ENCODE peak calls at places on chromosomes 11 and 22, in six cellular contexts. T, K, M, A, W and Y are unnamed samples.

GRCh38 chr11:31645747-31646146 is 136.2 kb downstream of the ELP4 start:
- DNase-seq in T (no peak), K (no peak), M (peak; percentile 92), A (peak; percentile 94), W (no peak), Y (no peak)

GRCh38 chr11:70590356-70590991 is 192.1 kb downstream of the CTTN start:
- DNase-seq in T (no peak), K (no peak), M (no peak), A (no peak), W (no peak), Y (no peak)

GRCh38 chr22:49331878-49332277 is 495.8 kb downstream of the BRD1 start:
- DNase-seq in T (no peak), K (peak; percentile 20), M (no peak), A (no peak), W (no peak), Y (peak; percentile 50)

GRCh38 chr22:27318516-27318915 is 483.0 kb downstream of the MN1 start:
- DNase-seq in T (no peak), K (no peak), M (peak; percentile 94), A (peak; percentile 91), W (no peak), Y (no peak)

GRCh38 chr11:103893366-103893765 is 143.1 kb upstream of the DDI1 start:
- DNase-seq in T (no peak), K (no peak), M (no peak), A (no peak), W (no peak), Y (no peak)

GRCh38 chr11:98589975-98590374 is 430.8 kb upstream of the CNTN5 start:
- DNase-seq in T (no peak), K (no peak), M (no peak), A (no peak), W (no peak), Y (no peak)

GRCh38 chr11:79101736-79102135 is 339.1 kb downstream of the TENM4 start:
- DNase-seq in T (no peak), K (no peak), M (no peak), A (peak; percentile 18), W (no peak), Y (no peak)

GRCh38 chr11:65577756-65578109 is 1.9 kb downstream of the EHBP1L1 start:
- DNase-seq in T (no peak), K (no peak), M (no peak), A (no peak), W (no peak), Y (no peak)

GRCh38 chr11:68461284-68461861 is 821 bp downstream of the PPP6R3 start:
- DNase-seq in T (peak; percentile 8), K (no peak), M (peak; percentile 35), A (no peak), W (no peak), Y (no peak)

GRCh38 chr11:86243377-86243776 is 1.2 kb upstream of the EED start:
- DNase-seq in T (no peak), K (no peak), M (no peak), A (no peak), W (no peak), Y (no peak)

GRCh38 chr11:9716275-9717039 is 52.6 kb downstream of the SWAP70 start:
- DNase-seq in T (peak; percentile 24), K (no peak), M (peak; percentile 95), A (peak; percentile 94), W (peak; percentile 42), Y (no peak)

GRCh38 chr11:124840666-124841065 is 24.6 kb upstream of the ROBO3 start:
- DNase-seq in T (no peak), K (no peak), M (no peak), A (no peak), W (no peak), Y (no peak)

GRCh38 chr22:22913989-22914388 is 26.4 kb downstream of the IGLL5 start:
- DNase-seq in T (no peak), K (no peak), M (no peak), A (no peak), W (no peak), Y (no peak)

GRCh38 chr22:36595154-36595553 is 66.2 kb upstream of the EIF3D start:
- DNase-seq in T (no peak), K (no peak), M (no peak), A (no peak), W (no peak), Y (no peak)

GRCh38 chr11:61545341-61545740 is 35.5 kb downstream of the SYT7 start:
- DNase-seq in T (peak; percentile 20), K (no peak), M (peak; percentile 16), A (no peak), W (no peak), Y (no peak)

GRCh38 chr22:19822301-19823117 is 32.2 kb downstream of the GNB1L start:
- DNase-seq in T (no peak), K (peak; percentile 42), M (no peak), A (no peak), W (peak; percentile 52), Y (peak; percentile 59)

GRCh38 chr11:34146866-34147265 is 41.4 kb downstream of the NAT10 start:
- DNase-seq in T (no peak), K (no peak), M (no peak), A (no peak), W (no peak), Y (no peak)

GRCh38 chr11:9895016-9895415 is 231.1 kb downstream of the SWAP70 start:
- DNase-seq in T (no peak), K (no peak), M (no peak), A (no peak), W (no peak), Y (no peak)

GRCh38 chr22:40401532-40401931 is 31.1 kb downstream of the SGSM3 start:
- DNase-seq in T (no peak), K (no peak), M (no peak), A (no peak), W (no peak), Y (no peak)

GRCh38 chr11:14542384-14542783 is 22.2 kb upstream of the PSMA1 start:
- DNase-seq in T (no peak), K (no peak), M (no peak), A (no peak), W (no peak), Y (no peak)

GRCh38 chr22:19984201-19984753 is 32.3 kb downstream of the ARVCF start:
- DNase-seq in T (peak; percentile 26), K (no peak), M (peak; percentile 38), A (peak; percentile 68), W (no peak), Y (peak; percentile 86)

GRCh38 chr11:33970984-33971466 is 79.1 kb upstream of the LMO2 start:
- DNase-seq in T (no peak), K (peak; percentile 30), M (peak; percentile 80), A (peak; percentile 81), W (no peak), Y (no peak)

GRCh38 chr22:50546326-50547230 is 879 bp downstream of the KLHDC7B start:
- DNase-seq in T (no peak), K (no peak), M (no peak), A (no peak), W (no peak), Y (no peak)

GRCh38 chr22:50544746-50545253 is 899 bp upstream of the KLHDC7B start:
- DNase-seq in T (no peak), K (peak; percentile 66), M (no peak), A (no peak), W (peak; percentile 81), Y (no peak)

GRCh38 chr22:50547231-50547851 is 1.6 kb downstream of the KLHDC7B start:
- DNase-seq in T (no peak), K (no peak), M (no peak), A (no peak), W (no peak), Y (no peak)

GRCh38 chr22:50544078-50544745 is 1.5 kb upstream of the KLHDC7B start:
- DNase-seq in T (peak; percentile 83), K (peak; percentile 87), M (peak; percentile 65), A (peak; percentile 53), W (peak; percentile 87), Y (no peak)

GRCh38 chr22:50545522-50546325 is at the start of gene KLHDC7B:
- DNase-seq in T (no peak), K (no peak), M (no peak), A (peak; percentile 82), W (no peak), Y (no peak)
- H3K4me3 ChIP-seq in T (no peak within 1 kb of the TSS), K (no peak within 1 kb of the TSS), M (no peak within 1 kb of the TSS), A (peak within 1 kb of the TSS; percentile 54), W (no peak within 1 kb of the TSS), Y (no peak within 1 kb of the TSS)

GRCh38 chr11:129374081-129374992 is 1.3 kb upstream of the BARX2 start:
- DNase-seq in T (peak; percentile 73), K (no peak), M (no peak), A (no peak), W (no peak), Y (no peak)

GRCh38 chr11:129374993-129375721 is 491 bp upstream of the BARX2 start:
- DNase-seq in T (peak; percentile 96), K (peak; percentile 80), M (no peak), A (no peak), W (no peak), Y (no peak)

GRCh38 chr11:129375731-129376657 is at the start of gene BARX2:
- DNase-seq in T (peak; percentile 79), K (peak; percentile 82), M (peak; percentile 66), A (peak; percentile 56), W (peak; percentile 61), Y (no peak)

GRCh38 chr11:129372609-129373488 is 2.8 kb upstream of the BARX2 start:
- DNase-seq in T (no peak), K (no peak), M (no peak), A (no peak), W (no peak), Y (no peak)

GRCh38 chr11:129373489-129373953 is 2.1 kb upstream of the BARX2 start:
- DNase-seq in T (peak; percentile 37), K (no peak), M (no peak), A (no peak), W (no peak), Y (no peak)
- H3K4me3 ChIP-seq in T (peak overlapping the region; percentile 84), K (peak overlapping the region; percentile 47), M (peak overlapping the region; percentile 29), A (peak overlapping the region; percentile 38), W (peak overlapping the region; percentile 14), Y (peak overlapping the region; percentile 60)

DNA sequence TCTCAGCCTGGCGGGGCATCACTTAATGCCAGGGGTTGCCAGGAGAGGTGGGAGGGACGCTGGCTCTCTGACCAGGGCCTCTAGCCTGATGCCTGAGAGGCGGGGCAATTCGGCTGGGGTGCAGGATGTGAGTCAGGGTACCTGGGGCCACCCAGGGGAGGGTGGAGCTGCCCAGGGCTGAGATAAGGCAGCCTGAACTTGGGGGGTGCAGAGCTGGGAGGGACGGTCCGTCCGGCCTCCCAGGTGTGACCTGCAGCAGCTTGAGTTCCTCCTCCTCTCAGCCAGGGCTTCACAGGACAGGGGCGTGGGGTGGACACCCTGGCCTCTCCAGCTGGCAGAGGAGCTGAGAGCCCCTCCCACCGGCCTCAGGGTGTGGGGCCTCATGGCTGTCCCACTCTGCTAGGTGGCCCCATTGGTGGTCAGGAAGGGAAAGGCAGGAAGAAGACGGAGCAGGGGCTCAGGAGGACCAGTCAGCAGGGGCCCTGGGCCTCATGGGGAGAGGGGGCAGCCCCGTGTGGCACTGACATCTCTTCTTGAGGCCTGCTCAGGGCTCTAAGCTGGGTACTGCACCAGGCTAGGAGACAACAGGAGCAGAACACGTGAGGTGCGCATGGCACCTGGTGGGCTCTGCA is 942 bp upstream of the RPS6KA4 start:
- DNase-seq in T (no peak), K (peak; percentile 69), M (no peak), A (no peak), W (no peak), Y (peak; percentile 74)
- H3K4me3 ChIP-seq in T (peak overlapping the region; percentile 61), K (peak overlapping the region; percentile 88), M (peak overlapping the region; percentile 56), A (peak overlapping the region; percentile 65), W (peak overlapping the region; percentile 94), Y (peak overlapping the region; percentile 89)

DNA sequence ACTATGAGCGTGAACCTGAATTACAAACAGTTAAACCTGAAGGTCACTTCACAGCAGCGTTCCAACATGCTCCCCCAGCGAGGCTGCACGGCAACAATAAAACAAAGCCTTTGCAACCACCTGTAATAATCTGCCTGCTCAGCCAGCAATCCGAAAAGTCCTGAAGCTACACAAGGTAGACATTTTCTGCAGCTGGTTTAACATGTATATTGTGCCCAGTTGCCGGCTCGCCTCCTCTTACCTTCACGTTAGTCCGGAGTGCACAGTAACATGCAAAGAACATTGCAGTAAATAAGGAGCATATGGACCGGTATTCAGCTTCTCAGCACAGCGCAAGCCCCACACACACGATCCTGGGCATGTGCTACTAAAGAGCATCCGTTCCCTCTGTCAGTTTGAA is 704.3 kb downstream of the DLG2 start:
- DNase-seq in T (no peak), K (no peak), M (no peak), A (no peak), W (no peak), Y (no peak)
- H3K4me3 ChIP-seq in T (no peak overlapping the region), K (no peak overlapping the region), M (no peak overlapping the region), A (no peak overlapping the region), W (no peak overlapping the region), Y (peak overlapping the region; percentile 41)